ENCODE peak calls at places on chromosomes 1 and 21, in six cellular contexts. A is foreskin fibroblast, R is H1, G is cardiac fibroblast, T is coronary artery, H is osteoblast. F is an unnamed sample.

GRCh38 chr1:181149326-181150000 is 61.0 kb downstream of the IER5 start:
- DNase-seq in T (no peak), R (no peak), A (no peak), H (no peak), G (no peak), F (no peak)

GRCh38 chr1:91795601-91796389 is 90.2 kb downstream of the TGFBR3 start:
- DNase-seq in R (no peak), A (peak), T (no peak), G (peak), H (no peak), F (peak)

GRCh38 chr1:235954306-235955283 is 87.9 kb upstream of the LYST start:
- DNase-seq in H (no peak), A (no peak), R (no peak), T (no peak), G (peak), F (no peak)

GRCh38 chr1:41666991-41667631 is 182.6 kb upstream of the EDN2 start:
- DNase-seq in T (no peak), R (no peak), G (peak), H (peak), A (no peak), F (peak)

GRCh38 chr1:2184934-2185333 is 9.6 kb downstream of the FAAP20 start:
- DNase-seq in T (no peak), R (no peak), G (no peak), A (no peak), H (no peak), F (no peak)

GRCh38 chr1:17440827-17441168 is 1.3 kb upstream of the RCC2 start:
- DNase-seq in H (no peak), T (no peak), G (no peak), A (no peak), R (no peak), F (no peak)

GRCh38 chr1:6303397-6304012 is 42.6 kb upstream of the GPR153 start:
- DNase-seq in G (no peak), R (no peak), T (no peak), A (no peak), H (no peak), F (no peak)

GRCh38 chr1:160544647-160545046 is 21.6 kb upstream of the SLAMF6 start:
- DNase-seq in T (no peak), A (no peak), G (peak), R (no peak), H (peak), F (peak)

GRCh38 chr1:227788279-227789041 is 27.0 kb upstream of the PRSS38 start:
- DNase-seq in A (no peak), G (no peak), T (peak), R (peak), H (no peak), F (no peak)

GRCh38 chr1:44857446-44857845 is 14.4 kb upstream of the PTCH2 start:
- DNase-seq in R (no peak), A (no peak), H (no peak), T (no peak), G (no peak), F (no peak)

GRCh38 chr1:174883361-174883760 is 116.4 kb upstream of the CACYBP start:
- DNase-seq in G (peak), H (no peak), A (peak), R (no peak), T (no peak), F (peak)

GRCh38 chr1:24319962-24320361 is 805 bp downstream of the GRHL3 start:
- DNase-seq in G (no peak), T (no peak), H (no peak), A (no peak), R (no peak), F (no peak)

GRCh38 chr1:24321150-24321549 is 2.0 kb downstream of the GRHL3 start:
- DNase-seq in R (no peak), G (no peak), T (no peak), A (no peak), H (peak), F (no peak)

GRCh38 chr1:24322636-24323177 is 3.5 kb downstream of the GRHL3 start:
- DNase-seq in T (no peak), R (peak), H (no peak), G (no peak), A (no peak), F (peak)

GRCh38 chr1:24323281-24323680 is 4.1 kb downstream of the GRHL3 start:
- DNase-seq in H (peak), G (no peak), R (no peak), A (no peak), T (no peak), F (no peak)

GRCh38 chr1:24321712-24322635 is 2.8 kb downstream of the GRHL3 start:
- DNase-seq in G (peak), T (no peak), H (peak), R (no peak), A (peak), F (peak)
- TF ChIP-seq CTCF in G (no peak), T (no peak), H (no peak), R (no peak), A (no peak), F (no peak)

DNA sequence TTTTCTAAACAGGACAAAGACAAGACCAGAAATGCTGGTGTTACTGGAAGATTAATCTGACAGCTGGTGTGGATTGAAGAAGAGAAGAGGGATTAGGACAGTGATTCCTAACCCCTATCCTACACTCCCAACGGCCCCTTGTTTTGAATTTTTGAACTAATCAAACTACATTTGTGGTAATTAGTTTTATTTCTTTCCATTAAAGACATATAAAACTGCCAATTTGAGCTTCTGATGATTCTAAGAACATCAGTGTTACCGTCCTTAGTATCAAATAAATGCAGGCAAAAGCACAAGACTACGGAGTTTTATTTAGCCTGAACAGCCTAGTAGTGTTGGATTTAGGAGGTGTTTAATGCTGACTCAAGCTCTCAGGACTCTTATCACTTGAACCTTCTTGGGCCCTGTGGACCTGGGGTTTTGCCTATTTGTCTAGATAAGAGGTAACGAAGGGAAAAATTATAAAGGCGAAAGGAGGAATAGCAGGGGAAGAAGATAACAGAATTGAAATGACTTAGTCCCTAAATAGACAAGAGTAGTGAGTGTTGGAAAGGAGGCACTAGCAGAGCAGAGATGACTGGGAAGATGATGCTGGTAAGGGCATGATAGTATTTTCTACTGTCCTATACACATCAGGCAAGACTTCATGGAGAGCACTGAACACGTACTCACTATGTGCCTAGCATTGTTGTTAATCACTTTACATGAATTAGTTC is 2.0 kb downstream of the NPL start:
- DNase-seq in G (no peak), T (no peak), H (no peak), R (no peak), A (no peak), F (no peak)
- TF ChIP-seq CTCF in G (no peak), T (no peak), H (no peak), R (no peak), A (no peak), F (no peak)

GRCh38 chr1:19436716-19437476 is 48.4 kb downstream of the CAPZB start:
- DNase-seq in A (peak), T (peak), H (no peak), R (no peak), G (peak), F (peak)

GRCh38 chr1:19441048-19441447 is 44.3 kb downstream of the CAPZB start:
- DNase-seq in A (no peak), T (no peak), H (no peak), G (no peak), R (no peak), F (peak)

GRCh38 chr1:19438552-19439196 is 46.7 kb downstream of the CAPZB start:
- DNase-seq in T (no peak), R (no peak), A (no peak), G (no peak), H (no peak), F (no peak)

GRCh38 chr1:19437911-19438310 is 47.4 kb downstream of the CAPZB start:
- DNase-seq in R (no peak), T (peak), G (peak), A (peak), H (no peak), F (peak)

GRCh38 chr1:19439464-19440171 is 45.7 kb downstream of the CAPZB start:
- DNase-seq in R (no peak), A (no peak), T (no peak), H (no peak), G (peak), F (peak)
- TF ChIP-seq CTCF in R (peak), A (no peak), T (no peak), H (peak), G (peak), F (peak)

DNA sequence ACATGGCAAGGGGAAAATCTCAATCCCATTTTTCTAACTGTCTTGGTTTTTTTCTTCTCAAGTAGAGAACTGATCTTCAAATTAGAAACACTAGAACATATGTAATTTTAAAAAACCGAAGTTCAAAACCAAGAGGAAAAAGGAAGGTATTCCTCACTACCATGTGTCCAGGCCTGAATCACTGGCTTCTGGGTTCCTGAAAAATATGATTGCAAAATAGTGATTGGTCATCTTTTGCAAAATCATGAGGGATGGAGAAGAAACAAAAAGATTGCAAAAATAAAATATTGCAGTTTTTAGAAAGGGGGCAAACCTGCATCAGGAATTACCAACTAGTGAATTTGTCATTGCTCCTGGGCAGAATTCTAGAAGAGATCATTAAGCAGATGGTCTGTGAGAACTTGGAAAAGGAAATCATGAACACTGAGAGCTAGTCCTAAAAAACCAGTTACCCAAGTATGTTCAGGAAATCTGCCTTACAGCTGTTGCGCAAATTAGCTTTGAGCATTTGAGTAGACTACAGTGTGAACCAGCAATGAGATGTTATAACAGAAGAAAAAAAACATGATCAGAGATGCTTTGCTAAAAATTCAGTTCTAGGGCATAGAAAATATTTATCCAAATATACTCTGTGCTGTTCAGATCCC is 49.4 kb downstream of the SPATA46 start:
- DNase-seq in R (no peak), A (no peak), G (peak), T (no peak), H (no peak), F (no peak)
- TF ChIP-seq CTCF in R (no peak), A (no peak), G (no peak), T (no peak), H (no peak), F (no peak)

GRCh38 chr21:44950351-44950750 is 10.5 kb downstream of the SLX9 start:
- DNase-seq in T (no peak), A (no peak), G (no peak), H (no peak), R (no peak), F (no peak)

GRCh38 chr21:44948426-44949120 is 8.7 kb downstream of the SLX9 start:
- DNase-seq in A (no peak), R (no peak), G (no peak), H (no peak), T (no peak), F (no peak)

GRCh38 chr21:44951186-44951915 is 11.5 kb downstream of the SLX9 start:
- DNase-seq in T (no peak), A (no peak), R (no peak), H (no peak), G (no peak), F (no peak)

GRCh38 chr21:44949161-44950015 is 9.6 kb downstream of the SLX9 start:
- DNase-seq in H (peak), R (peak), G (peak), T (peak), A (no peak), F (peak)

DNA sequence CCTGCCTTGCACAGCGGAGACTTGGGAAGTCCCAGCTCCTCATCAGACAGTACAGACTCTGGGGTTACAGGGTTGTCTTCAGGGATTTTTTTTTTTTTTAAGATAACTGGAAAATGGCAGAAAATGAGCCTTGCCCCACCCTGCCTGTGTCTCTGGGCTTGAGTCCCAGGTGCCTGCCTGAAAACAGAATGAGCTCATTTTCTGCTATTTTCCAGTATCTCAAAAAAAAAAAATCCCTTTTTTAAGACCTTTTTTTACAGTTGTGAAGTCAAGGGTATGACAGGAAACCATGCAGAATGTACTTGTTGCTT is 10.1 kb downstream of the SLX9 start:
- DNase-seq in G (no peak), R (no peak), H (no peak), A (no peak), T (no peak), F (no peak)
- TF ChIP-seq CTCF in G (no peak), R (no peak), H (no peak), A (no peak), T (no peak), F (no peak)